ENCODE peak calls at places on chromosomes 16 and 17, in four cellular contexts. E is right atrium auricular region, W is aorta, D is HCT116. N is an unnamed sample.

GRCh38 chr16:26830716-26831115 is 236.0 kb upstream of the C16orf82 start:
- DNase-seq in E (no peak), W (no peak), D (no peak), N (no peak)

GRCh38 chr16:6374816-6375215 is 957.8 kb upstream of the RBFOX1 start:
- DNase-seq in E (no peak), W (no peak), D (no peak), N (no peak)

GRCh38 chr16:68644715-68645493 is at the start of gene CDH3:
- DNase-seq in E (no peak), W (no peak), D (peak), N (no peak)

GRCh38 chr16:69318177-69318910 is 7.2 kb downstream of the VPS4A start:
- DNase-seq in E (no peak), W (no peak), D (no peak), N (no peak)

GRCh38 chr17:74815671-74816370 is 39.7 kb upstream of the NAT9 start:
- DNase-seq in E (no peak), W (no peak), D (no peak), N (no peak)

GRCh38 chr16:69217433-69217832 is 30.5 kb downstream of the SNTB2 start:
- DNase-seq in E (no peak), W (no peak), D (no peak), N (peak)

GRCh38 chr17:57594767-57595166 is 150.3 kb downstream of the CCDC182 start:
- DNase-seq in E (no peak), W (no peak), D (no peak), N (no peak)

GRCh38 chr16:64910351-64910750 is 211.5 kb downstream of the CDH11 start:
- DNase-seq in E (peak), W (peak), D (no peak), N (peak)

GRCh38 chr16:87945351-87946042 is 5.7 kb upstream of the BANP start:
- DNase-seq in E (peak), W (peak), D (peak), N (no peak)

GRCh38 chr17:40290629-40291296 is 3.1 kb downstream of the CDC6 start:
- DNase-seq in E (no peak), W (no peak), D (peak), N (peak)

GRCh38 chr16:57216968-57217367 is 28.1 kb upstream of the ARL2BP start:
- DNase-seq in E (no peak), W (no peak), D (no peak), N (no peak)

GRCh38 chr17:57406131-57406980 is 150.0 kb downstream of the MSI2 start:
- DNase-seq in E (no peak), W (no peak), D (no peak), N (no peak)

GRCh38 chr17:53406907-53407306 is 415.8 kb upstream of the KIF2B start:
- DNase-seq in E (no peak), W (no peak), D (no peak), N (no peak)

GRCh38 chr16:56424791-56425438 is 430 bp downstream of the AMFR start:
- DNase-seq in E (no peak), W (peak), D (no peak), N (no peak)

GRCh38 chr16:77675464-77676324 is 46.6 kb upstream of the NUDT7 start:
- DNase-seq in E (peak), W (peak), D (peak), N (peak)

GRCh38 chr17:28871056-28871579 is 16.3 kb downstream of the ERAL1 start:
- DNase-seq in E (no peak), W (no peak), D (no peak), N (no peak)

GRCh38 chr16:15434425-15435215 is at the start of gene BMERB1:
- DNase-seq in E (peak), W (peak), D (peak), N (no peak)
- H3K27ac ChIP-seq in E (peak), W (peak), D (no peak), N (peak)

DNA sequence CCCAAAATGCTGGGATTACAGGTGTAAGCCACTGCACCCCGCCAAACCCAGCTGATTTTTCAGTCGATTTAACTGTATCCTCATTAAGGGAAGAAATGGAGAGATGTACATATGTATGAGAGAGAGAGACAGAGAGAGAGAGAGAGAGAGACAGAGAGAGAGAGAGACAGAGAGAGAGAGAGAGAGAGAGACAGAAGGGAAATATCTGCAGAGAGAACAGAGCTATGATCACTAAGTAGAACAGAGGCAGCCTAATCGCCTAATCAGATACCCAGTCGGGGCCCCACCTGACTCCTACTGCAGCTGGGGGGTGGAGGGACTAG is 70.0 kb downstream of the RBBP6 start:
- DNase-seq in E (no peak), W (no peak), D (no peak), N (no peak)
- H3K4me3 ChIP-seq in E (peak), W (no peak), D (no peak), N (no peak)

GRCh38 chr16:67024384-67024896 is 4.5 kb upstream of the CBFB start:
- DNase-seq in E (no peak), W (no peak), D (no peak), N (no peak)
- H3K27ac ChIP-seq in E (no peak), W (no peak), D (no peak), N (no peak)

DNA sequence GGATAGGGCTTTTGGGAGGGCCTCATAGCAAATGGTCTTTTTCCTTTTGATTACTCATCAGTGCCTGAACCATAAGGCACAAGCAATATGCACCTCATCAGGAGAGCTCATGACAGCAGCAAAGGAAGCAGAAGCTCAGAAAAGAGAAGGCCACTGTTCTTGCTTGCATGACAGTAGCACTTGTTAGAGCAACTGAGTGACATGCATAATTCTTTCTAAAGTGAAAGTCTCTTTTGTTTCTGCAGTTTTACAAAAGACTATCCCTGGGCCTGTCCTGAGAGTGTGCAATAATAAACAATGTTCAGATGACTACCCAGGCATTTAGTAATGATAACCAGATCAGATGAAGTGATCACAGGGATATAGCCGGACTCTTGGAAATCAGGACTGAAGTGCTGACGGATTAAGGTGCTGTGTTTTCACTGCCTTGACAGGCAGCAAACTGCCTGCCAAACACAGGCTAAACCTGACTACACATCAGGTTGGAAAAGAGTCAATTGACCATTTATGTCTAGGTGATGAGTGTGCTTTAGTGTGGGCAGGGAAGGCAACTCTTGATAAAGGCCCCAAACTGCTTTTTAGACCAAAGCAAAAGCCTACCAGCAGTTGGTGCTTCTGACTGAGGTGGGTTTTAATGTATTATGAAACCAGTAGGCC is 1860.3 kb downstream of the TP53TG3F start:
- DNase-seq in E (no peak), W (no peak), D (no peak), N (no peak)
- H3K4me3 ChIP-seq in E (no peak), W (no peak), D (no peak), N (no peak)

GRCh38 chr16:1918890-1919679 is 870 bp upstream of the HS3ST6 start:
- DNase-seq in E (no peak), W (no peak), D (no peak), N (no peak)
- H3K27ac ChIP-seq in E (no peak), W (no peak), D (no peak), N (no peak)

GRCh38 chr17:50841949-50842354 is 6.6 kb downstream of the WFIKKN2 start:
- DNase-seq in E (peak), W (peak), D (peak), N (no peak)
- H3K4me3 ChIP-seq in E (no peak), W (no peak), D (no peak), N (no peak)

GRCh38 chr17:55451203-55451641 is 29.6 kb upstream of the MMD start:
- DNase-seq in E (no peak), W (no peak), D (no peak), N (no peak)
- H3K27ac ChIP-seq in E (no peak), W (no peak), D (no peak), N (no peak)

N was measured in AG04450.